ENCODE peak calls at places on chromosomes 16 and 17, in eight cellular contexts. V, F, T, G, N, Q, D and B are unnamed samples.

GRCh38 chr17:64173646-64174045 is 43.7 kb upstream of the ERN1 start:
- DNase-seq in D (no peak), F (no peak), T (no peak), N (no peak), G (no peak), Q (no peak), V (no peak), B (no peak)

GRCh38 chr17:57913576-57914273 is 41.5 kb downstream of the CUEDC1 start:
- DNase-seq in F (no peak), V (no peak), D (peak; percentile 23), N (no peak), T (no peak), G (no peak), Q (no peak), B (no peak)

GRCh38 chr17:38547439-38547838 is 58.3 kb downstream of the SRCIN1 start:
- DNase-seq in G (no peak), Q (no peak), D (no peak), N (no peak), V (no peak), F (no peak), T (no peak), B (no peak)

GRCh38 chr17:60372790-60373483 is 19.0 kb downstream of the USP32 start:
- DNase-seq in V (no peak), D (peak; percentile 40), G (no peak), N (no peak), F (no peak), Q (no peak), T (no peak), B (no peak)

GRCh38 chr17:31787857-31788570 is 71.0 kb downstream of the COPRS start:
- DNase-seq in T (peak; percentile 14), F (no peak), N (peak; percentile 72), V (no peak), G (no peak), Q (no peak), D (peak; percentile 90), B (no peak)

GRCh38 chr17:35051183-35051578 is 12.3 kb downstream of the RFFL start:
- DNase-seq in Q (no peak), V (peak; percentile 65), D (peak; percentile 12), G (peak; percentile 14), F (no peak), T (no peak), N (no peak), B (peak; percentile 81)

GRCh38 chr17:71251276-71251675 is 869.5 kb upstream of the SOX9 start:
- DNase-seq in V (no peak), G (no peak), T (no peak), D (no peak), Q (no peak), F (no peak), N (no peak), B (no peak)

GRCh38 chr17:37710344-37710886 is 34.4 kb downstream of the HNF1B start:
- DNase-seq in T (no peak), F (no peak), N (no peak), G (no peak), Q (no peak), V (no peak), D (peak; percentile 69), B (no peak)

GRCh38 chr17:16443390-16444257 is 28.3 kb downstream of the TRPV2 start:
- DNase-seq in Q (no peak), V (no peak), T (no peak), G (no peak), N (no peak), F (no peak), D (no peak), B (no peak)

GRCh38 chr17:70288540-70289290 is 119.4 kb downstream of the KCNJ2 start:
- DNase-seq in D (peak; percentile 22), F (no peak), G (no peak), V (no peak), Q (no peak), T (no peak), N (no peak), B (no peak)

GRCh38 chr16:83967838-83968482 is at the start of gene NECAB2:
- DNase-seq in G (peak; percentile 23), F (no peak), N (no peak), V (peak; percentile 17), Q (no peak), T (peak; percentile 60), D (peak; percentile 36), B (no peak)

GRCh38 chr17:67594115-67594878 is 123.4 kb upstream of the NOL11 start:
- DNase-seq in D (no peak), F (no peak), N (no peak), T (no peak), Q (peak; percentile 82), G (no peak), V (no peak), B (no peak)

GRCh38 chr16:84514874-84515835 is 10.7 kb upstream of the MEAK7 start:
- DNase-seq in D (no peak), N (no peak), Q (peak; percentile 96), G (no peak), T (no peak), V (peak; percentile 94), F (no peak), B (peak; percentile 65)

GRCh38 chr16:63618896-63619295 is 1503.0 kb downstream of the CDH11 start:
- DNase-seq in Q (no peak), T (no peak), F (no peak), V (no peak), D (no peak), G (no peak), N (no peak), B (no peak)

GRCh38 chr17:76558210-76559095 is 18.6 kb downstream of the PRCD start:
- DNase-seq in Q (no peak), G (no peak), N (no peak), D (peak; percentile 42), V (no peak), T (no peak), F (no peak), B (no peak)

GRCh38 chr17:514584-514983 is 162.0 kb upstream of the RPH3AL start:
- DNase-seq in G (no peak), Q (no peak), T (no peak), N (no peak), D (no peak), V (no peak), F (no peak), B (no peak)

GRCh38 chr16:1772362-1772907 is at the start of gene EME2:
- DNase-seq in Q (no peak), N (no peak), G (no peak), T (no peak), D (no peak), V (peak; percentile 67), F (peak; percentile 66), B (peak; percentile 25)

DNA sequence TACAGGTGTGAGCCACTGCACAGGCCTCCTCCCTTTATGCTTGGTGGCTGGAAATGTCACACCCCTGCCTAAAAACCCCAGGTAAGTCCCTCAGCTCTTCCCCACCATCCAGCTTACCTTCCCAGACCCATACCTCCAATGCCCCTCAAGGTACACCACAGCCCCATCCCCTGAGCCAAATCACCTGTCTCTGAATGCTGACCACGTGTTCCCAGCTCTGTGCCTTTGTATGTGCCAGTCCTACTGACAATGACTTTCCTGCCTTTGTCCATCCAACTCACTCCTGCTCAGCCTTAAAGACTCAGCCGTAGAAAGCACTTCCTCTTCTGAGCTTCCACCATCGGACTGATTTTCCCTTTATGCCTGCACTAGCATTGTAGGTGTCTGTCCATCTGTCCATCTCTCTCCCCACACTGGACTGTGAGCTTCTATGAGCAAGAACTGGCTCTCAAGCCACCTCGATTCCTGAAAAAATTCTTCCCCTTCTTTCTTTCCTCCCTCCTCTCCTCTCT is 30.7 kb upstream of the GOSR2 start:
- DNase-seq in T (no peak), F (no peak), V (no peak), D (no peak), G (no peak), N (no peak), Q (no peak), B (no peak)
- H3K27me3 ChIP-seq in T (peaks cover 44% of the 10 kb centered on the region), F (no peaks in the 10 kb centered on the region), V (no peaks in the 10 kb centered on the region), D (no peaks in the 10 kb centered on the region), G (peaks cover 40% of the 10 kb centered on the region), N (peaks cover 62% of the 10 kb centered on the region), Q (peaks cover 3% of the 10 kb centered on the region), B (peaks cover 3% of the 10 kb centered on the region)

DNA sequence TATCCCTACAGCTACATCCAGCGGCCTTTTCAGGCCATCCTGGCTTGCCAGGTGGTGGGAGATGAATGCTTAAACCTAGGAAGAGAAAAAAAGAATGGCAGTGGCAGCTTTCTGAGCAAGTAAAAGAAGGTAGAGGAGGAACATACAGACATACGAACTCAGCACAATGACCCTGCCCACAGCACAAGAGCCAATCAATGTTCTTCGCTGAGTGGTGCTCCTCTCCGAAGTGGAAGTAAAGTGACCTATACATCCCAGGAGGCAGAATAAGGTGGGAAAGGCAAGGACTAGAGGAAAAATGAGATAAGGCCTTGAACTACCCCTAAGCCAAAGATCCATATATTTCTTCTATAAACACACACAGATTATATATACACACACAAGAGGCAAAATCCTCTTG is 28.7 kb downstream of the USP31 start:
- DNase-seq in T (no peak), Q (no peak), N (no peak), F (no peak), G (no peak), V (no peak), D (no peak), B (no peak)
- H3K4me3 ChIP-seq in T (no peak overlapping the region), Q (no peak overlapping the region), N (no peak overlapping the region), F (no peak overlapping the region), G (no peak overlapping the region), V (no peak overlapping the region), D (no peak overlapping the region), B (no peak overlapping the region)

DNA sequence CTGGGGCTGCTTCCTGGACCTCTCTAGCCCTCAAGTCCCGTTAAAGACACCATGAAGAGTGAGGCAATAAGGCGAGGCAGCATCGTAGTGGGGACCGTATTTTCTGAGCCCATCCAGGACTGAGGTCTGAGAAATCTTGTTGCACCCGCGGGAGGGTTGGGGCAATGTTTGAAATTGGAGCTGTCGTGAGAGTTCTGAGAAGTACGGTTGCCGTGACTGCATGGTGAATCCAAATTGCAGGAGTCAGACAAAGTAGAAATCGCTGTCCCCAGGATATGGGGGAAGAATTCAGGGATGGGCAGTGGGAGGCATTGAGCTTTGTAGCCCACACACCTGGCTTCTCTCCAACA is 42.0 kb upstream of the RPL38 start:
- DNase-seq in T (no peak), Q (no peak), G (no peak), F (no peak), N (no peak), D (no peak), V (peak; percentile 8), B (no peak)
- H3K27me3 ChIP-seq in T (peaks cover 25% of the 10 kb centered on the region), Q (no peaks in the 10 kb centered on the region), G (peaks cover 6% of the 10 kb centered on the region), F (no peaks in the 10 kb centered on the region), N (no peaks in the 10 kb centered on the region), D (no peaks in the 10 kb centered on the region), V (no peaks in the 10 kb centered on the region), B (no peaks in the 10 kb centered on the region)

DNA sequence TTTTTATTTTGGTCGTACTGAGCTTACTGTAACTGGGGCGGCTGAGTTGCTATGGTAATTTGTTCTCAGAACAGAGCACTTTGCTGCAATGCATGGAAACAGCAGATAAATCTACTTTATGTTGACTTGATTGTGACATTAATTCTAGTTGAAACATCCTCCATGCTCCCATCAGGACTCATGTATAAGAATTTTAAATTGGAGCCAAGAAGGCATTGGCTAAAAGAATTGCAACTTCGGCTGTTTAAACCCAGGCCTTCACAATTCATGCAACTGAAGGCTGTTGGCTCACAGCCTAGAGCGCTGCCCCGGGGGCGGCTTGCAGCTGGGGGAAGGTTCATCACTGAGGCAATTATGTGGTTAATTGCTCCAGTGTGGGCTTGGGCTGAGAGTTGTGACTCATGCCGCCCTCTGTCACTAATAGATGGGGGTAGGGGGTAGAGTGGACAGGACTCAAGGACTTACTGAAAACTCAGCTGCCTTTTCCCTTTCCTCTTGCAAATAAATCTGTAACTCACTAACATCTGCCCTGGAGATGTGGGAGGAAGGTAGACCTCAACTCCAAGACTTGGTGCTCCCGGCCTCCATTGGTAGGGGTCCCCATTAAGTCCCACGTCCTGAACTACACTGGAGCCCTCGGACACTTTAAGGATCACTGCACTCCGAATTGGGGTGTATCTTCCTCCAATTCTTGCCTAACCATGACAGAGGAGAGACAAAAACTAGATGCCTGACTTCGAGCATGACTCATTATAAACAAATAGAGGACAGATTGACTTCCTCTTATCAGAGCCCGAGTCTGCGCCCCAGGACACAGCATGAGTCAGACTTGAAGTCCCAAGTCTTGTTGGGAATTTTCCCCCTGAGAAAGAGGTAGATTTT is 37.5 kb downstream of the ERCC4 start:
- DNase-seq in N (peak; percentile 80), G (peak; percentile 60), F (peak; percentile 94), T (peak; percentile 67), D (peak; percentile 96), V (no peak), Q (peak; percentile 56), B (peak; percentile 55)
- H3K4me3 ChIP-seq in N (peak overlapping the region; percentile 40), G (peak overlapping the region; percentile 4), F (peak overlapping the region; percentile 2), T (peak overlapping the region; percentile 31), D (no peak overlapping the region), V (peak overlapping the region; percentile 26), Q (peak overlapping the region; percentile 70), B (peak overlapping the region; percentile 79)